ENCODE peak calls at places on chromosomes 12 and 14, in five cellular contexts. W is tibial artery, I is activated T-cell treated with anti-CD3 and anti-CD28 coated beads for 48 hours, K is C1 segment of cervical spinal cord, Q is mucosa of descending colon. O is an unnamed sample.

GRCh38 chr14:95273041-95273978 is 46.4 kb downstream of the CLMN start:
- DNase-seq in W (no peak), I (no peak), Q (peak; percentile 80), K (no peak), O (no peak)

GRCh38 chr12:118034429-118035193 is 18.1 kb downstream of the RFC5 start:
- DNase-seq in I (no peak), Q (peak; percentile 70), K (no peak), W (no peak), O (no peak)

GRCh38 chr12:129723260-129723659 is 180.6 kb downstream of the TMEM132D start:
- DNase-seq in K (no peak), Q (no peak), I (no peak), W (no peak), O (no peak)

GRCh38 chr14:33230016-33230415 is 291.3 kb downstream of the NPAS3 start:
- DNase-seq in W (no peak), Q (no peak), I (no peak), K (no peak), O (no peak)

GRCh38 chr12:18681818-18682217 is 56.0 kb downstream of the PLCZ1 start:
- DNase-seq in K (no peak), I (no peak), W (no peak), Q (no peak), O (no peak)

GRCh38 chr14:24605435-24606190 is 3.9 kb downstream of the GZMH start:
- DNase-seq in Q (peak; percentile 53), I (peak; percentile 65), W (no peak), K (no peak), O (peak; percentile 35)

GRCh38 chr12:113853491-113853890 is 112.6 kb downstream of the RBM19 start:
- DNase-seq in K (no peak), I (no peak), W (no peak), Q (no peak), O (no peak)

GRCh38 chr12:71871116-71871515 is 31.6 kb downstream of the TBC1D15 start:
- DNase-seq in K (no peak), Q (no peak), I (no peak), W (no peak), O (no peak)

GRCh38 chr14:95256011-95256775 is 63.5 kb downstream of the CLMN start:
- DNase-seq in I (no peak), W (no peak), K (no peak), Q (no peak), O (no peak)

GRCh38 chr12:2537868-2538541 is 256.8 kb upstream of the FKBP4 start:
- DNase-seq in W (no peak), K (no peak), I (no peak), Q (peak; percentile 47), O (no peak)

GRCh38 chr12:9781360-9781759 is 20.7 kb upstream of the CD69 start:
- DNase-seq in I (no peak), K (no peak), Q (no peak), W (no peak), O (no peak)

GRCh38 chr14:69056389-69056788 is 77.3 kb upstream of the ACTN1 start:
- DNase-seq in K (no peak), I (no peak), W (no peak), Q (no peak), O (no peak)

GRCh38 chr14:43790681-43791080 is 716.4 kb downstream of the FSCB start:
- DNase-seq in Q (no peak), K (no peak), I (no peak), W (no peak), O (no peak)

GRCh38 chr12:12266389-12266872 is 413 bp downstream of the LRP6 start:
- DNase-seq in K (peak; percentile 66), W (no peak), I (no peak), Q (no peak), O (no peak)

GRCh38 chr14:55689971-55690871 is 110.2 kb downstream of the KTN1 start:
- DNase-seq in I (no peak), Q (no peak), W (no peak), K (no peak), O (no peak)

GRCh38 chr12:71475280-71475679 is 35.7 kb downstream of the LGR5 start:
- DNase-seq in I (no peak), W (peak; percentile 66), Q (no peak), K (peak; percentile 15), O (no peak)

GRCh38 chr12:65798903-65799302 is 25.4 kb upstream of the HMGA2 start:
- DNase-seq in W (no peak), I (no peak), Q (no peak), K (no peak), O (no peak)

GRCh38 chr14:68140111-68140741 is 320.6 kb downstream of the RAD51B start:
- DNase-seq in K (no peak), W (no peak), Q (peak; percentile 62), I (no peak), O (no peak)

GRCh38 chr14:96095581-96096476 is 56.7 kb downstream of the C14orf132 start:
- DNase-seq in W (peak; percentile 19), I (no peak), K (no peak), Q (peak; percentile 23), O (no peak)

GRCh38 chr14:67982711-67983608 is 163.4 kb downstream of the RAD51B start:
- DNase-seq in W (no peak), K (no peak), Q (no peak), I (no peak), O (no peak)

GRCh38 chr12:131076277-131076676 is 122.6 kb downstream of the ADGRD1 start:
- DNase-seq in Q (no peak), K (no peak), W (peak; percentile 17), I (no peak), O (no peak)

GRCh38 chr14:52182853-52183252 is 84.6 kb upstream of the PTGDR start:
- DNase-seq in K (no peak), Q (no peak), W (no peak), I (no peak), O (no peak)

GRCh38 chr12:76890407-76891143 is 11.8 kb upstream of the CSRP2 start:
- DNase-seq in W (no peak), K (no peak), Q (no peak), I (peak; percentile 50), O (no peak)

GRCh38 chr12:76346798-76347420 is 1.3 kb downstream of the BBS10 start:
- DNase-seq in I (no peak), W (peak; percentile 29), K (no peak), Q (peak; percentile 7), O (peak; percentile 63)

O was measured in KBM-7.